ENCODE peak calls at places on chromosome 1, in five cellular contexts. I is left cardiac atrium, K is GM12892, G is midbrain, X is nephron progenitor cell. V is an unnamed sample.

GRCh38 chr1:209756608-209757445 is 974 bp downstream of the TRAF3IP3 start:
- DNase-seq in I (peak), K (no peak), G (peak), X (no peak), V (no peak)

GRCh38 chr1:183349201-183349711 is 68.9 kb downstream of the NMNAT2 start:
- DNase-seq in I (peak), K (no peak), G (peak), X (no peak), V (peak)

GRCh38 chr1:35266306-35266705 is 2.2 kb upstream of the ZMYM4 start:
- DNase-seq in I (no peak), K (no peak), G (no peak), X (no peak), V (no peak)

GRCh38 chr1:157753611-157754010 is 23.3 kb downstream of the FCRL2 start:
- DNase-seq in I (no peak), K (no peak), G (no peak), X (no peak), V (no peak)

GRCh38 chr1:100308777-100309176 is 42.8 kb downstream of the RTCA start:
- DNase-seq in I (no peak), K (no peak), G (no peak), X (no peak), V (no peak)

GRCh38 chr1:78303620-78304019 is 187.2 kb upstream of the PTGFR start:
- DNase-seq in I (peak), K (no peak), G (no peak), X (no peak), V (no peak)

GRCh38 chr1:25683177-25683576 is 66.6 kb downstream of the MAN1C1 start:
- DNase-seq in I (no peak), K (no peak), G (no peak), X (no peak), V (no peak)

GRCh38 chr1:201260236-201260591 is 23.1 kb upstream of the PKP1 start:
- DNase-seq in I (no peak), K (no peak), G (no peak), X (no peak), V (no peak)

V was measured in HEK293T.